ENCODE peak calls at places on chromosomes 3 and 15, in seven cellular contexts. B is Ammon's horn, Z is WTC11, C is glutamatergic neuron, F is NCI-H748 treated with DMSO at 0.1 percent for 48 hours, D is GM12891, O is GM18507. Y is an unnamed sample.

GRCh38 chr3:129651316-129652202 is 45.1 kb upstream of the PLXND1 start:
- DNase-seq in Z (peak; percentile 44), O (no peak), F (no peak), C (no peak), D (no peak), B (peak; percentile 84), Y (no peak)

GRCh38 chr3:27657871-27658270 is 64.3 kb downstream of the EOMES start:
- DNase-seq in C (no peak), B (no peak), O (no peak), F (no peak), Z (no peak), D (no peak), Y (no peak)

GRCh38 chr3:118938183-118938961 is 96.3 kb downstream of the IGSF11 start:
- DNase-seq in F (no peak), Z (no peak), D (no peak), O (no peak), C (no peak), B (no peak), Y (no peak)

GRCh38 chr3:192339214-192339613 is 388.1 kb downstream of the FGF12 start:
- DNase-seq in C (no peak), O (no peak), F (no peak), B (no peak), D (no peak), Z (no peak), Y (no peak)

GRCh38 chr3:55497250-55497649 is 10.1 kb upstream of the WNT5A start:
- DNase-seq in O (no peak), D (no peak), B (no peak), Z (no peak), C (no peak), F (no peak), Y (no peak)

GRCh38 chr15:32735948-32736347 is 18.1 kb downstream of the GREM1 start:
- DNase-seq in Z (no peak), D (no peak), B (no peak), O (no peak), F (no peak), C (no peak), Y (no peak)

GRCh38 chr3:67923796-67924195 is 269.4 kb upstream of the SUCLG2 start:
- DNase-seq in B (no peak), F (no peak), C (no peak), O (no peak), D (no peak), Z (no peak), Y (no peak)

GRCh38 chr3:94616833-94617232 is 554.0 kb downstream of the NSUN3 start:
- DNase-seq in O (no peak), Z (no peak), B (no peak), F (no peak), D (no peak), C (no peak), Y (no peak)

GRCh38 chr3:29392625-29393388 is 111.9 kb downstream of the RBMS3 start:
- DNase-seq in O (no peak), C (no peak), Z (no peak), B (no peak), F (no peak), D (no peak), Y (no peak)

GRCh38 chr15:31216210-31216911 is 110.3 kb upstream of the KLF13 start:
- DNase-seq in Z (peak; percentile 68), O (peak; percentile 70), F (peak; percentile 37), C (peak; percentile 80), D (peak; percentile 70), B (peak; percentile 76), Y (peak; percentile 58)

GRCh38 chr15:77040673-77041072 is 30.2 kb downstream of the TSPAN3 start:
- DNase-seq in F (no peak), C (no peak), Z (no peak), D (no peak), B (no peak), O (no peak), Y (no peak)

GRCh38 chr3:43676440-43676839 is 14.3 kb upstream of the ABHD5 start:
- DNase-seq in D (no peak), Z (no peak), F (no peak), O (no peak), B (no peak), C (no peak), Y (no peak)

GRCh38 chr3:189080745-189081144 is 91.0 kb upstream of the TPRG1 start:
- DNase-seq in Z (no peak), C (no peak), O (no peak), F (no peak), D (no peak), B (no peak), Y (no peak)

GRCh38 chr3:93973160-93974126 is at the start of gene PROS1:
- DNase-seq in D (peak; percentile 29), B (peak; percentile 78), O (peak; percentile 7), Z (peak; percentile 61), C (peak; percentile 75), F (peak; percentile 35), Y (peak; percentile 12)

GRCh38 chr3:154018100-154018696 is 103.0 kb upstream of the ARHGEF26 start:
- DNase-seq in F (peak; percentile 39), B (no peak), O (no peak), C (peak; percentile 83), D (no peak), Z (peak; percentile 76), Y (no peak)

GRCh38 chr3:16399473-16399872 is 114.0 kb downstream of the RFTN1 start:
- DNase-seq in B (no peak), C (peak; percentile 65), Z (no peak), O (no peak), F (no peak), D (no peak), Y (no peak)

GRCh38 chr3:77326586-77326985 is 286.7 kb downstream of the ROBO2 start:
- DNase-seq in C (no peak), O (no peak), Z (no peak), D (no peak), B (no peak), F (no peak), Y (no peak)

GRCh38 chr3:187259171-187259570 is 32.4 kb downstream of the MASP1 start:
- DNase-seq in D (no peak), B (no peak), O (no peak), F (no peak), C (no peak), Z (no peak), Y (no peak)

GRCh38 chr3:105647047-105647446 is 221.8 kb downstream of the CBLB start:
- DNase-seq in D (no peak), O (no peak), B (no peak), C (no peak), Z (no peak), F (no peak), Y (no peak)

GRCh38 chr3:170815340-170815739 is 54.7 kb downstream of the RPL22L1 start:
- DNase-seq in F (peak; percentile 70), O (no peak), Z (peak; percentile 73), C (no peak), B (no peak), D (no peak), Y (no peak)

GRCh38 chr3:18444597-18445420 is 19.7 kb upstream of the SATB1 start:
- DNase-seq in O (peak; percentile 29), C (peak; percentile 88), Z (peak; percentile 71), F (peak; percentile 35), B (peak; percentile 55), D (peak; percentile 68), Y (peak; percentile 62)

GRCh38 chr15:74807302-74807701 is 5.3 kb upstream of the LMAN1L start:
- DNase-seq in Z (no peak), F (no peak), O (no peak), B (no peak), D (no peak), C (no peak), Y (no peak)

GRCh38 chr15:81633889-81634288 is 259.9 kb upstream of the TMC3 start:
- DNase-seq in F (no peak), B (no peak), C (no peak), O (no peak), Z (peak; percentile 22), D (no peak), Y (no peak)

GRCh38 chr3:187281191-187281714 is 10.3 kb downstream of the MASP1 start:
- DNase-seq in O (no peak), B (no peak), D (no peak), F (no peak), C (no peak), Z (peak; percentile 35), Y (no peak)

GRCh38 chr3:52286777-52287110 is 884 bp upstream of the GLYCTK start:
- DNase-seq in O (no peak), B (no peak), D (no peak), C (no peak), Z (peak; percentile 7), F (no peak), Y (no peak)

Y was measured in activated effector memory CD4-positive, alpha-beta T cell treated with Interleukin-2 at 50 U/mL for 16 hours.